ENCODE peak calls at places on chromosomes 3 and 15, in eight cellular contexts. W is SJCRH30, Q is MM.1S, D is HL-60, V is esophagus squamous epithelium, J is transverse colon, M is hepatocyte, N is sigmoid colon. C is an unnamed sample.

GRCh38 chr3:52147804-52148203 is 6.4 kb downstream of the POC1A start:
- DNase-seq in W (no peak), Q (no peak), D (no peak), V (no peak), J (no peak), M (no peak), N (no peak), C (no peak)

GRCh38 chr3:99211309-99211708 is 309.8 kb upstream of the DCBLD2 start:
- DNase-seq in W (no peak), Q (no peak), D (no peak), V (no peak), J (no peak), M (no peak), N (no peak), C (no peak)

GRCh38 chr3:186075489-186075888 is 33.4 kb downstream of the ETV5 start:
- DNase-seq in W (no peak), Q (no peak), D (no peak), V (no peak), J (no peak), M (no peak), N (no peak), C (no peak)

GRCh38 chr3:157123621-157124020 is 36.3 kb downstream of the CCNL1 start:
- DNase-seq in W (no peak), Q (no peak), D (no peak), V (no peak), J (no peak), M (no peak), N (no peak), C (no peak)

GRCh38 chr15:75349851-75350588 is 3.2 kb downstream of the NEIL1 start:
- DNase-seq in W (no peak), Q (no peak), D (peak), V (no peak), J (peak), M (no peak), N (no peak), C (peak)

GRCh38 chr3:99825239-99825638 is 7.6 kb downstream of the CMSS1 start:
- DNase-seq in W (no peak), Q (no peak), D (no peak), V (no peak), J (no peak), M (no peak), N (no peak), C (no peak)

GRCh38 chr3:139324456-139324855 is 19.4 kb upstream of the MRPS22 start:
- DNase-seq in W (no peak), Q (no peak), D (no peak), V (no peak), J (no peak), M (no peak), N (no peak), C (no peak)

GRCh38 chr3:143885803-143886427 is 37.6 kb upstream of the SLC9A9 start:
- DNase-seq in W (peak), Q (peak), D (no peak), V (no peak), J (no peak), M (peak), N (no peak), C (peak)

GRCh38 chr3:186002884-186003472 is 65.2 kb upstream of the TRA2B start:
- DNase-seq in W (peak), Q (peak), D (no peak), V (no peak), J (no peak), M (no peak), N (no peak), C (peak)

GRCh38 chr15:71800835-71801745 is 9.3 kb upstream of the NR2E3 start:
- DNase-seq in W (no peak), Q (peak), D (peak), V (no peak), J (peak), M (peak), N (no peak), C (peak)

GRCh38 chr3:72086051-72086711 is 301.2 kb upstream of the PROK2 start:
- DNase-seq in W (no peak), Q (no peak), D (peak), V (no peak), J (no peak), M (peak), N (no peak), C (no peak)

GRCh38 chr3:105401691-105402149 is 35.0 kb downstream of the ALCAM start:
- DNase-seq in W (no peak), Q (no peak), D (no peak), V (no peak), J (no peak), M (no peak), N (no peak), C (no peak)

DNA sequence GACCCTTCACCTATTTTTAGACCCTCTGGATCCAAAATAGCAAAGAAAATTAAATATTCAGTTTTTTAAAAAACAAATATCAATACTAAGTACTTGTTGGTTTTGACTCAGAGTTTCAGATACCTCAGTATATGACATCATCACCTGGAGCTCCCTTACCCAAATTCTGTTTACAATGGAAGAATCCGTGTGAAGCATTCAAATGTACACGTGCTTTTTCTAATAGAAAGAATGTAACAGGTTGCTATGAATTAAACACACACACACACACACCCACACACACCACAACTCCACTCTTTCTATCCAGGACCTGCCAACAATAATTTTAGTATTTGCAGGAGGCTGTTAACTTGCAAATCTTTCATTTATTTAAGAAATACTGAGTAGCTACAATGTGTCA is 221.8 kb downstream of the THRB start:
- DNase-seq in W (no peak), Q (no peak), D (no peak), V (no peak), J (no peak), M (no peak), N (no peak), C (no peak)
- H3K4me3 ChIP-seq in W (no peak), Q (no peak), D (no peak), V (no peak), J (no peak), M (no peak), N (no peak), C (no peak)

DNA sequence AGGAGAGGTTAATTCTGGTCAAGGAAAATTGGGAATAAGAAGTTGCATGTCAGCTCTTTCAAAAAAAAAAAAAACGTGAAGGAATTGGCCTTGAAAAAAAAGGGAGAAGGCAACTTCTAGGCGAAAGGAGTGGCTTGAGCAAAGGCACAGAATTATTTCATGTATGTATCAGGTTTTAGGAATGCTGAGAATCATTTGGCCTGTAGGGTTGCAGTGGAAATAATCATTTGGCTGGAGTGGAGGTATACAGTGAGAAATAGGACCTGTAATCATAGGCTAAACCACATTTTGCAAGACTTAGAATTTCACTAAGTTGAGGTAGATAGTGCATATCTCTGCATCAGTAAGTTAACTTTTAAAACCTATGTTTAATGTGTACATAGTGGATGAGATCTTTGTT is 54.9 kb downstream of the EPHA6 start:
- DNase-seq in W (no peak), Q (no peak), D (no peak), V (no peak), J (no peak), M (no peak), N (no peak), C (no peak)
- H3K4me3 ChIP-seq in W (no peak), Q (no peak), D (no peak), V (no peak), J (no peak), M (no peak), N (no peak), C (no peak)

GRCh38 chr3:48112813-48113212 is 75.4 kb downstream of the CDC25A start:
- DNase-seq in W (no peak), Q (no peak), D (no peak), V (no peak), J (no peak), M (no peak), N (no peak), C (no peak)
- H3K4me3 ChIP-seq in W (no peak), Q (peak), D (no peak), V (no peak), J (no peak), M (no peak), N (no peak), C (no peak)

DNA sequence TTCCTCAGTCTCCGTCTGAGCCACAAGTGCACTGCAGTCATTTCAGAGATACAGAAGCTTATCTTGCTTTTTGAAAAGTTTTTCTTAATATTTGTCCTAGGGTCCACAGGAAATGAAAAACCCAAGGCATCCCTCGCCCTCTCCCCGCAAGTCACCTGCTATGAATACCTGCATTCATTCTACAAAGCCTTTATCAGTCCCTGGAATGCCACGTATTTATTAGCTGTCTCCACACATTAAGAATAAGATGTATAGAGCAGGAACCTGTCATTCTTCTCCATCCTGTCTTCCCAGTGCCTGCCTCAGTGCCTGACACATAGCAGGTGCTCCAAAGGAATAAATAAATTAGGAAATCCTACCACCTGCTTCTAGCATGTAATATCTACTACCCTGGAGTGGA is 73.3 kb upstream of the ICE2 start:
- DNase-seq in W (no peak), Q (no peak), D (no peak), V (no peak), J (no peak), M (no peak), N (no peak), C (no peak)
- H3K4me3 ChIP-seq in W (no peak), Q (no peak), D (no peak), V (no peak), J (no peak), M (no peak), N (no peak), C (no peak)